ENCODE peak calls at places on chromosomes 5 and 9, in four cellular contexts. B is keratinocyte, T is left ventricle myocardium inferior, M is heart left ventricle. D is an unnamed sample.

GRCh38 chr5:1245901-1246576 is 20.9 kb downstream of the SLC6A18 start:
- DNase-seq in T (no peak), M (no peak), B (no peak), D (no peak)

GRCh38 chr5:662751-663435 is 30.3 kb downstream of the TPPP start:
- DNase-seq in M (peak; percentile 47), T (peak; percentile 12), B (no peak), D (no peak)

GRCh38 chr5:135398160-135398854 is 724 bp downstream of the MACROH2A1 start:
- DNase-seq in B (no peak), M (peak; percentile 69), T (no peak), D (peak; percentile 86)

GRCh38 chr5:129820-130219 is 37.9 kb downstream of the PLEKHG4B start:
- DNase-seq in M (no peak), T (no peak), B (no peak), D (no peak)

GRCh38 chr9:70411930-70412677 is 2.4 kb downstream of the KLF9 start:
- DNase-seq in B (no peak), M (peak; percentile 83), T (peak; percentile 77), D (peak; percentile 83)

GRCh38 chr5:127864511-127864910 is 161.3 kb downstream of the CCDC192 start:
- DNase-seq in M (no peak), T (no peak), B (no peak), D (no peak)

GRCh38 chr5:38467353-38468040 is 88.9 kb downstream of the LIFR start:
- DNase-seq in M (peak; percentile 77), B (no peak), T (peak; percentile 55), D (peak; percentile 66)

GRCh38 chr9:10268500-10269485 is 344.0 kb downstream of the PTPRD start:
- DNase-seq in T (no peak), M (no peak), B (no peak), D (peak; percentile 23)

GRCh38 chr5:149464796-149465489 is 85.9 kb upstream of the IL17B start:
- DNase-seq in B (no peak), T (no peak), M (peak; percentile 79), D (no peak)

GRCh38 chr9:125235805-125236534 is 5.2 kb downstream of the HSPA5 start:
- DNase-seq in M (no peak), T (no peak), B (peak; percentile 32), D (no peak)

GRCh38 chr9:94507531-94508258 is 47.2 kb upstream of the PCAT7 start:
- DNase-seq in B (no peak), T (no peak), M (no peak), D (no peak)

GRCh38 chr5:67648201-67648671 is 451.6 kb upstream of the CD180 start:
- DNase-seq in M (peak; percentile 85), B (no peak), T (peak; percentile 89), D (peak; percentile 90)

GRCh38 chr9:136685792-136686533 is 1.3 kb downstream of the AGPAT2 start:
- DNase-seq in B (no peak), M (peak; percentile 71), T (peak; percentile 27), D (no peak)

GRCh38 chr9:87465791-87466190 is 31.9 kb upstream of the DAPK1 start:
- DNase-seq in B (no peak), M (no peak), T (no peak), D (peak; percentile 7)

GRCh38 chr5:125140855-125141254 is 394.4 kb upstream of the ZNF608 start:
- DNase-seq in B (no peak), T (no peak), M (no peak), D (no peak)

GRCh38 chr5:34919077-34919476 is 3.6 kb downstream of the BRIX1 start:
- DNase-seq in B (no peak), T (no peak), M (no peak), D (no peak)

GRCh38 chr5:179207470-179207869 is 137.8 kb downstream of the ADAMTS2 start:
- DNase-seq in T (no peak), B (no peak), M (peak; percentile 37), D (no peak)

GRCh38 chr5:112119527-112119926 is 299.6 kb downstream of the EPB41L4A start:
- DNase-seq in B (no peak), M (no peak), T (no peak), D (no peak)

GRCh38 chr9:119195521-119195920 is 173.7 kb downstream of the BRINP1 start:
- DNase-seq in M (no peak), B (no peak), T (no peak), D (no peak)

GRCh38 chr5:32275421-32275765 is 37.3 kb downstream of the MTMR12 start:
- DNase-seq in M (no peak), T (no peak), B (no peak), D (peak; percentile 14)

GRCh38 chr5:32274548-32275420 is 38.0 kb downstream of the MTMR12 start:
- DNase-seq in T (no peak), M (no peak), B (no peak), D (no peak)

GRCh38 chr5:32278403-32278802 is 34.3 kb downstream of the MTMR12 start:
- DNase-seq in M (no peak), T (no peak), B (no peak), D (no peak)

GRCh38 chr5:32277782-32278181 is 35.0 kb downstream of the MTMR12 start:
- DNase-seq in B (no peak), M (no peak), T (no peak), D (no peak)

DNA sequence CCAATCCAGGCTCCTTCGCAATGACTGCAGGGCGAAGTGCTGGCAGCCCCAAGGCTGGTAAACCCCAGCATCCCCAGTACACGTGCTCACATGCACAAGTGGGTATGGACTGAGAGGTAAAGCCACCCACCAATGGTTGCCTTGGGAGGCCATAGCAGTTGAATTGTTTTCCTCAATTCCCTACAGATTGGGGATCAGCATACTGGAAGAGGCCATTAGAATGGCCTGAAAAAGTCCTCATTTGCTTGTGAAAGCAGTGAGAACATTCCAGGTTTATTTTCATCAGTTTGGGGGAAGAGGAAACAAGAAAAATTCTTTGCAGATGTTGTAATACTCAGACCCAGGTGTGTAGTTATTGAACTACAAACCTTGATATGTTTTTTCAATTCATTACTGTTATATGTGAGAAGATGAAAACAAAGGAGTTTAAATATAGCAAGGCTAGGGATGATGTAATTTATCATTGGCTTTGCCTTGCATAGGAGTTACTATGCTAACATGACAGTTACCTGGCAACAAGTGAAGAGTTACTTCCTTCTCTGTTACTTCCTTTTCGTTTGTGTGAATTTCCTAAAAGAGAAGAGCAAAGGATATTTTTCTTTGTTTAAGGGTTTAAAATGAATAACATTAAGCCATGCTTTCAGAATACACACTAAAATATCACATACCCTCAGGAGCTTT is 36.4 kb downstream of the MTMR12 start:
- DNase-seq in M (no peak), T (no peak), B (no peak), D (no peak)
- H3K4me3 ChIP-seq in M (no peak overlapping the region), T (no peak overlapping the region), B (no peak overlapping the region), D (no peak overlapping the region)

GRCh38 chr5:180848265-180848664 is 12.8 kb downstream of the ZFP62 start:
- DNase-seq in M (no peak), T (no peak), B (no peak), D (no peak)

GRCh38 chr5:180852510-180852909 is 8.6 kb downstream of the ZFP62 start:
- DNase-seq in T (no peak), M (no peak), B (no peak), D (no peak)

GRCh38 chr5:180848878-180849277 is 12.2 kb downstream of the ZFP62 start:
- DNase-seq in M (no peak), T (no peak), B (no peak), D (no peak)

GRCh38 chr5:180849827-180850226 is 11.2 kb downstream of the ZFP62 start:
- DNase-seq in M (no peak), B (no peak), T (no peak), D (no peak)

GRCh38 chr5:180850434-180851078 is 10.5 kb downstream of the ZFP62 start:
- DNase-seq in B (no peak), M (no peak), T (no peak), D (no peak)
- H3K9me3 ChIP-seq in B (peaks cover 10% of the 10 kb centered on the region), M (peaks cover 18% of the 10 kb centered on the region), T (peaks cover 11% of the 10 kb centered on the region), D (no peaks in the 10 kb centered on the region)

DNA sequence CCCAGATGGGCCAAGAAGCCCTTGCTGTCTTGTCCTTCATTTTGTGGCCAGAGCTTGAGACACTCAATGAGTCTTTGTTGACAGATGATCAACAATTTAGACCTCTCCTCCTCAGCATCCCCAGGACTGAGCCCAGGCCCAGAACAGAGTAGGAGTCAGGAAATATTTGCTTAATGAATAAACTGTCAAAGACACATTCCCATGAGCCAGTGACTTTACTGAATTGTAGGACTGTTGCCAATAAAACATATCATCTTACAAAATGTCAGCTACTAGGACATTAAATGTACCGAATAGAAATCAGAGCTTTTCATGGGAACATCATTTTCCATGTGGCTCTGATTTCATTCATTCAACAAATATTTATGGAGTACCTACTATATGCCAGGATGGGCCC is 11.6 kb downstream of the VDAC1 start:
- DNase-seq in T (no peak), M (no peak), B (no peak), D (no peak)
- H3K36me3 ChIP-seq in T (peaks cover 38% of the 10 kb centered on the region), M (peaks cover 41% of the 10 kb centered on the region), B (peaks cover 22% of the 10 kb centered on the region), D (peaks cover 16% of the 10 kb centered on the region)

DNA sequence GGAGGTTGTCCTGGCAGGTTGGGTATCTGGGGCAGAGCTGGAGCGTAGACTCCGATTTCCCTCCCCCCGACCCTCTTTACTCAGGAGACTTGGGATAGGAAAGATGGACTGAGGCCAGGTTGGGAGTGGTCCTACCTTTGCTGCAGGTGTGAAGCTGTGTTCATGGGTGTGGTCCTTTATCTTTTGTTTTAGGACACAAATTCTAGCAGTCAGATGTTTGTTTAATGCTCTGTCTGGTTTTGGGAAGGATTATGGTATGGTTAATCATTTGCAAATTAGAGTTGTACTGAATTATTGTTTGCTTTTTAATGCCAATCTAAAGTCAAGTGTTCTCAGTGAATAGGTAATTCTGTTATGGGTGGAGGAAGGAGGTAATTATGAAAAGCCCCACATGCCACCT is 14.1 kb upstream of the FAM120AOS start:
- DNase-seq in B (no peak), T (no peak), M (no peak), D (no peak)
- H3K4me3 ChIP-seq in B (peak overlapping the region; percentile 15), T (no peak overlapping the region), M (no peak overlapping the region), D (no peak overlapping the region)

GRCh38 chr5:180853121-180853520 is 8.0 kb downstream of the ZFP62 start:
- DNase-seq in B (no peak), M (no peak), T (no peak), D (no peak)

DNA sequence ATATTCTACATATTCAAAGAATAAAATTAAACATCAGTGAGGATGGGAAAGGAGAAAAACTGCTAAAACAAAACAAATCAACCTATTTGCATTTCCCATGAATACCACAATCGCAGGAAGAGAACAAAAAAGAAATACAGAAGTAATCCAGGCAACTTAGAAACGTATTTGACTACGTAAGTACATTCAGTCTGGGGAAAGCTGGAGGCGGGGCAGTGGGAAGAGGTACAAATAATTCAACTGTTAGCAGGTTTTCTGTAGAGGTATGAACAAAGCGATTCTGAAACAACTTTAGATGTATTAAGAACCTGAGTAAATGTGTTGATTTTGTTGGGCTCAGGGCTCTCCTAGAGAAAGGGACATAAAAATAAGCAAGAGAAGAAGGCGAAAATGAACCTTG is 7.6 kb downstream of the ZFP62 start:
- DNase-seq in B (no peak), T (no peak), M (no peak), D (no peak)
- H3K9me3 ChIP-seq in B (peaks cover 10% of the 10 kb centered on the region), T (peaks cover 11% of the 10 kb centered on the region), M (peaks cover 18% of the 10 kb centered on the region), D (no peaks in the 10 kb centered on the region)

D was measured in thyroid gland.